ENCODE peak calls at places on chromosomes 7 and 10, in four cellular contexts. One of them, this sample, is unnamed.

GRCh38 chr10:89663144-89663543 is 18.1 kb upstream of the PANK1 start:
- DNase-seq in GM23248: no peak
- DNase-seq in Panc1: no peak
- DNase-seq in brain microvascular endothelial cell: no peak
- DNase-seq in this sample: no peak

GRCh38 chr10:22335204-22335956 is 9.9 kb upstream of the SPAG6 start:
- DNase-seq in GM23248: peak
- DNase-seq in Panc1: no peak
- DNase-seq in brain microvascular endothelial cell: no peak
- DNase-seq in this sample: no peak

GRCh38 chr10:484441-484924 is 205.0 kb downstream of the DIP2C start:
- DNase-seq in GM23248: peak
- DNase-seq in brain microvascular endothelial cell: peak
- DNase-seq in Panc1: no peak
- DNase-seq in this sample: no peak

GRCh38 chr10:33524966-33525365 is 190.5 kb upstream of the NRP1 start:
- DNase-seq in Panc1: no peak
- DNase-seq in brain microvascular endothelial cell: no peak
- DNase-seq in GM23248: peak
- DNase-seq in this sample: peak

GRCh38 chr7:134834689-134835462 is 55.4 kb downstream of the CALD1 start:
- DNase-seq in GM23248: no peak
- DNase-seq in brain microvascular endothelial cell: peak
- DNase-seq in Panc1: no peak
- DNase-seq in this sample: peak

GRCh38 chr7:37150856-37151255 is 297.8 kb downstream of the ELMO1 start:
- DNase-seq in brain microvascular endothelial cell: no peak
- DNase-seq in GM23248: no peak
- DNase-seq in Panc1: no peak
- DNase-seq in this sample: no peak

GRCh38 chr7:102093599-102094001 is 193.1 kb upstream of the SH2B2 start:
- DNase-seq in Panc1: no peak
- DNase-seq in GM23248: no peak
- DNase-seq in brain microvascular endothelial cell: no peak
- DNase-seq in this sample: no peak

GRCh38 chr10:934746-935406 is 3.4 kb upstream of the LARP4B start:
- DNase-seq in GM23248: no peak
- DNase-seq in brain microvascular endothelial cell: no peak
- DNase-seq in Panc1: no peak
- DNase-seq in this sample: no peak

GRCh38 chr10:119608316-119609155 is 11.8 kb upstream of the TIAL1 start:
- DNase-seq in GM23248: peak
- DNase-seq in brain microvascular endothelial cell: peak
- DNase-seq in Panc1: no peak
- DNase-seq in this sample: no peak

GRCh38 chr10:20713420-20713819 is 183.7 kb downstream of the NEBL start:
- DNase-seq in Panc1: no peak
- DNase-seq in GM23248: no peak
- DNase-seq in brain microvascular endothelial cell: no peak
- DNase-seq in this sample: no peak

GRCh38 chr7:2049782-2050510 is 182.8 kb downstream of the MAD1L1 start:
- DNase-seq in Panc1: no peak
- DNase-seq in GM23248: no peak
- DNase-seq in brain microvascular endothelial cell: no peak
- DNase-seq in this sample: no peak

DNA sequence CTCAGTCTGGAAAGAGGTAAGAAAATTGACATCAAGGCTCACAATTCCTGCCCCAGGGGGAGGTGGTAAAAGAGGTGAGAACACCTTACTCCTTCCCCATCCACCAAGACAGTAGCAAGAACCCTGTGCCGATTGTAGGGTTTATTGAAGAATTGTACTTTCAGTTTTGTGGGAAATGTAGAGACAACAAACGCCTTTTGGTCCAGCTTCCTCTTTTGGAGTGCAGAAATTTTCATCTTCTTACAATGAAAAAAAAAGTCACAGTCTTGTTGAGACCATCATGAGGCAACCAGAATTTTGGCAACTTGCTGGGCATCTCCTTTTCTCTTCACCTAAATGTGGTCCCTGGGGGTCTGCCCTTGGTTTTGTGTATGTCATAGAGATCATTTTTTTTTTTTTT is 217.7 kb downstream of the TMEM178B start:
- DNase-seq in GM23248: no peak
- DNase-seq in brain microvascular endothelial cell: no peak
- DNase-seq in Panc1: no peak
- DNase-seq in this sample: no peak
- H3K4me3 ChIP-seq in GM23248: no peak
- H3K4me3 ChIP-seq in brain microvascular endothelial cell: no peak
- H3K4me3 ChIP-seq in Panc1: no peak
- H3K4me3 ChIP-seq in this sample: no peak

GRCh38 chr7:139109188-139109982 is at the start of gene ZC3HAV1:
- DNase-seq in brain microvascular endothelial cell: peak
- DNase-seq in GM23248: peak
- DNase-seq in Panc1: peak
- DNase-seq in this sample: peak

GRCh38 chr7:139105037-139105382 is 4.5 kb downstream of the ZC3HAV1 start:
- DNase-seq in GM23248: no peak
- DNase-seq in brain microvascular endothelial cell: no peak
- DNase-seq in Panc1: no peak
- DNase-seq in this sample: no peak

GRCh38 chr7:139109983-139110411 is 477 bp upstream of the ZC3HAV1 start:
- DNase-seq in Panc1: no peak
- DNase-seq in GM23248: no peak
- DNase-seq in brain microvascular endothelial cell: no peak
- DNase-seq in this sample: no peak

GRCh38 chr7:139108256-139109187 is 998 bp downstream of the ZC3HAV1 start:
- DNase-seq in Panc1: no peak
- DNase-seq in brain microvascular endothelial cell: peak
- DNase-seq in GM23248: peak
- DNase-seq in this sample: no peak

GRCh38 chr7:139106959-139107358 is 2.6 kb downstream of the ZC3HAV1 start:
- DNase-seq in GM23248: peak
- DNase-seq in brain microvascular endothelial cell: no peak
- DNase-seq in Panc1: no peak
- DNase-seq in this sample: no peak
- H3K4me3 ChIP-seq in GM23248: peak
- H3K4me3 ChIP-seq in brain microvascular endothelial cell: peak
- H3K4me3 ChIP-seq in Panc1: peak
- H3K4me3 ChIP-seq in this sample: no peak

GRCh38 chr7:55084307-55084706 is 65.5 kb downstream of the EGFR start:
- DNase-seq in Panc1: no peak
- DNase-seq in brain microvascular endothelial cell: no peak
- DNase-seq in GM23248: no peak
- DNase-seq in this sample: no peak

GRCh38 chr7:55085511-55086412 is 66.9 kb downstream of the EGFR start:
- DNase-seq in GM23248: no peak
- DNase-seq in brain microvascular endothelial cell: no peak
- DNase-seq in Panc1: no peak
- DNase-seq in this sample: no peak

GRCh38 chr7:55087521-55087961 is 68.7 kb downstream of the EGFR start:
- DNase-seq in GM23248: no peak
- DNase-seq in brain microvascular endothelial cell: no peak
- DNase-seq in Panc1: no peak
- DNase-seq in this sample: no peak

GRCh38 chr7:55083206-55083605 is 64.4 kb downstream of the EGFR start:
- DNase-seq in brain microvascular endothelial cell: peak
- DNase-seq in GM23248: peak
- DNase-seq in Panc1: no peak
- DNase-seq in this sample: no peak

DNA sequence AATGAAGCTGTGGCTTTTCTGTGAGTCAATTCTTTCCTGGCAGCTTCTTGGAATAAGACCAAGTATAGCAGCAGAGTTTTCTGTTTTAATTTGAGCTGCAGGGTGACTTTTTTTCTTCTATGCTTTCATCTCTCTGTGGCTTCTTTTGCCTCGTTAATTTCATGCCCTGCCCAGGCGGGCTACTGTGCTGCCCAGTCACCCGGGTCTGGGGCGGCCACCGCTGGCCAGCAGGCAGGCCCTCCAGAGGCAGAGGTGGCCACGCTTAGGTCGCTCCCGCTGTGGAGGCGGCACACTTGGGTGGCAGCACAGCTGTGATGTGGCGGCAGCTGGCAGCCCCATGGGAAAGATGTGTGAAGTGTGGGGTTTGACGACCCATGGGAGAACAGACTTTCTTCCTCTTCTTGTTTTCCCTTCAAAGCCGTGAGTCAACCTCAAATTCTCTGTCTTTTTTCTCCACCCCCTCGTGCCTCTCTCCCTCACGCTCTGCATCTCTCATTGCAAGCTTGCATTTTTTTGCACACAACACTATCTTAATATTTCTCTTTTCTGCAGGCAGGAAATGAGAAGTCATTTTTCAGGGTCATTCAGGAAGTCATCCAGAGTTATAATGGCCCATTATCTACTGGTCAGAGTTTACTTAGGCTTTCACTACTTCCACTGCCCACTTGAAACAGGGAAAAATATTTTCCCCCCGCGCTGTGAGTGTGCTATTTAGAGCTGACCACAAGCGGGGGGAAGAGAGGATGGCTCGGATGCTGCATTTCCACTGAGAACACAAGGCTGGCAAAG is 67.8 kb downstream of the EGFR start:
- DNase-seq in GM23248: peak
- DNase-seq in Panc1: no peak
- DNase-seq in brain microvascular endothelial cell: peak
- DNase-seq in this sample: peak
- H3K4me3 ChIP-seq in GM23248: peak
- H3K4me3 ChIP-seq in Panc1: peak
- H3K4me3 ChIP-seq in brain microvascular endothelial cell: peak
- H3K4me3 ChIP-seq in this sample: peak

DNA sequence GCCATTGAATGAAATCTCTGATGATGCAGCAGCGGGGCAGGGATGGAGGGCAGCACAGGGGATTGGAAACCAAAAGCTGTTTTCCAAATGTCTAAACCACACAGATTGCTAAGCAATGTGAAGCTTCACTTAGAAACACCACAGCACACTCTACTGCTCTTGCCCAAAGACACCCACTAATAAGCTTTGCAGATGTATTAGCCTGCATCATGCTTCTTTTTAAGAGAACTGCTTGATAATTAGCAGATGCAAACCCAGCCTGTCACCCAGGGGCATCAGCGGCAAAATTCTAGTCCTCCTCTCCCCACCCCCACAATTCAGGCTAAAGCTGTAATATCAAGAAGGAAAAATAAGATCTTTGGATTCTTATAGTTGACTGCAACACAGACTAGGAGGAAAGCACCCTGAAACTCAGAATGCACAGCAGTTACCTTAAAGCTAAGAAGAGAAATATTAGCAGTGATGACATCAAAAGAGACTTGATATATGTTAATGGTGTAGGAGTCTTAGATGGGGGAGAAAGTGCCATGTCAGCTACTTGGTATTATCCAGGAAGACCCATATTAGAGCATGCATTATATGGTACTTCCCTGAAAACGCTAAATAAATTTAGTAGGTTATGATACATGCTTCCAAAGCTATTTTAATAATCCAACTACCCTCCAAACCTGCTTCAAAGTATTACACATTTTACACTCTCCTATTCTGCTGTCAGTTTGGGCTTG is 666.7 kb downstream of the KCNMA1 start:
- DNase-seq in Panc1: no peak
- DNase-seq in GM23248: no peak
- DNase-seq in brain microvascular endothelial cell: no peak
- DNase-seq in this sample: no peak
- H3K4me3 ChIP-seq in Panc1: no peak
- H3K4me3 ChIP-seq in GM23248: no peak
- H3K4me3 ChIP-seq in brain microvascular endothelial cell: no peak
- H3K4me3 ChIP-seq in this sample: no peak

This sample was measured in skeletal muscle cell.